ENCODE peak calls at places on chromosomes 11 and 22, in seven cellular contexts. D is BE2C, L is PC-3, R is heart right ventricle, K is progenitor cell of endocrine pancreas, J is BJ, G is RWPE1. I is an unnamed sample.
A peak's percentile ranks its signal among the peaks of the same experiment; 100 is the strongest.

GRCh38 chr11:87213444-87213843 is 175.7 kb downstream of the TMEM135 start:
- DNase-seq in D (no peak), L (no peak), R (no peak), K (no peak), J (no peak), G (no peak), I (no peak)

GRCh38 chr22:44793506-44794225 is 41.3 kb downstream of the ARHGAP8 start:
- DNase-seq in D (no peak), L (no peak), R (no peak), K (no peak), J (no peak), G (no peak), I (no peak)

GRCh38 chr22:25630446-25630845 is 66.0 kb downstream of the GRK3 start:
- DNase-seq in D (no peak), L (no peak), R (no peak), K (no peak), J (peak; percentile 1), G (no peak), I (no peak)

GRCh38 chr11:76147106-76147735 is 59.1 kb downstream of the WNT11 start:
- DNase-seq in D (no peak), L (no peak), R (no peak), K (no peak), J (no peak), G (no peak), I (no peak)

GRCh38 chr22:29202231-29203192 is 3.2 kb upstream of the EMID1 start:
- DNase-seq in D (peak; percentile 38), L (peak; percentile 31), R (peak; percentile 70), K (no peak), J (no peak), G (no peak), I (no peak)

GRCh38 chr11:72305077-72305476 is 61.1 kb upstream of the PHOX2A start:
- DNase-seq in D (no peak), L (no peak), R (no peak), K (no peak), J (no peak), G (no peak), I (no peak)

GRCh38 chr22:35740616-35741015 is 22.9 kb downstream of the APOL5 start:
- DNase-seq in D (no peak), L (no peak), R (no peak), K (no peak), J (no peak), G (no peak), I (no peak)

GRCh38 chr22:33492210-33492651 is 428.0 kb downstream of the LARGE1 start:
- DNase-seq in D (no peak), L (no peak), R (no peak), K (no peak), J (no peak), G (no peak), I (no peak)

GRCh38 chr22:23497016-23497885 is 82.8 kb downstream of the IGLL1 start:
- DNase-seq in D (no peak), L (no peak), R (no peak), K (no peak), J (no peak), G (no peak), I (peak; percentile 20)

GRCh38 chr11:94728541-94728940 is 39.6 kb upstream of the AMOTL1 start:
- DNase-seq in D (no peak), L (peak; percentile 84), R (no peak), K (no peak), J (no peak), G (no peak), I (no peak)

GRCh38 chr11:65160643-65161042 is 9.4 kb upstream of the SPDYC start:
- DNase-seq in D (no peak), L (no peak), R (no peak), K (no peak), J (no peak), G (no peak), I (no peak)

GRCh38 chr11:48107188-48107704 is 109.4 kb upstream of the OR4B1 start:
- DNase-seq in D (no peak), L (peak; percentile 66), R (no peak), K (no peak), J (no peak), G (no peak), I (no peak)

GRCh38 chr22:37784829-37785495 is 22.8 kb upstream of the GCAT start:
- DNase-seq in D (no peak), L (peak; percentile 66), R (no peak), K (no peak), J (no peak), G (no peak), I (no peak)

GRCh38 chr22:37775785-37776638 is 31.7 kb upstream of the GCAT start:
- DNase-seq in D (no peak), L (peak; percentile 77), R (no peak), K (no peak), J (peak; percentile 44), G (peak; percentile 60), I (no peak)

GRCh38 chr11:131912127-131912526 is 541.7 kb downstream of the NTM start:
- DNase-seq in D (no peak), L (no peak), R (no peak), K (no peak), J (no peak), G (no peak), I (no peak)

GRCh38 chr11:102287963-102288744 is 29.1 kb upstream of the BIRC3 start:
- DNase-seq in D (peak; percentile 59), L (peak; percentile 96), R (no peak), K (no peak), J (no peak), G (peak; percentile 68), I (no peak)
- TF ChIP-seq CTCF in D (peak; percentile 80), L (peak; percentile 93), R (peak; percentile 85), K (peak; percentile 79), J (peak; percentile 68), G (peak; percentile 75), I (peak; percentile 80)

DNA sequence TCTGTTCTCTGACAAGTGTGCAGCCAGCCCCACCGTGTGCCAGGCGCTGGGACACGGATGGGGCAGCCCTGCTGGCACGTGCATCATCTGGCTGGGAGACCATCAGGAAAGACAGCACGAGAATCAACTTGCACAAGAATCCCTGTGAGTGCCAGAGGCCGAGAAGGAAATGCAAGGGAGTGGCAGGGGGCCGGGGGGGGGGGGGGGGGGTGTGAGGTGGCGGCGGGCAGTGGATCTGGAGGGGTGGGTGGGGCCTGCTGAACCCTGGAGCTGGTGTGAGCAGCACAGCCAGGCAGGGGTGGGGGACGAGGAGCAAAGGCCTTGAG is 14.0 kb upstream of the FLRT1 start:
- DNase-seq in D (no peak), L (no peak), R (no peak), K (no peak), J (no peak), G (peak; percentile 50), I (no peak)
- TF ChIP-seq CTCF in D (no peak), L (no peak), R (peak; percentile 15), K (no peak), J (no peak), G (no peak), I (no peak)

GRCh38 chr22:46473021-46473779 is 64.2 kb downstream of the CELSR1 start:
- DNase-seq in D (no peak), L (no peak), R (no peak), K (no peak), J (no peak), G (no peak), I (no peak)

GRCh38 chr22:46471901-46472721 is 65.3 kb downstream of the CELSR1 start:
- DNase-seq in D (no peak), L (no peak), R (no peak), K (no peak), J (no peak), G (no peak), I (no peak)

GRCh38 chr22:46473896-46474557 is 63.4 kb downstream of the CELSR1 start:
- DNase-seq in D (no peak), L (no peak), R (no peak), K (no peak), J (no peak), G (no peak), I (no peak)

GRCh38 chr22:46469701-46470100 is 67.7 kb downstream of the CELSR1 start:
- DNase-seq in D (no peak), L (peak; percentile 27), R (no peak), K (no peak), J (no peak), G (no peak), I (no peak)

DNA sequence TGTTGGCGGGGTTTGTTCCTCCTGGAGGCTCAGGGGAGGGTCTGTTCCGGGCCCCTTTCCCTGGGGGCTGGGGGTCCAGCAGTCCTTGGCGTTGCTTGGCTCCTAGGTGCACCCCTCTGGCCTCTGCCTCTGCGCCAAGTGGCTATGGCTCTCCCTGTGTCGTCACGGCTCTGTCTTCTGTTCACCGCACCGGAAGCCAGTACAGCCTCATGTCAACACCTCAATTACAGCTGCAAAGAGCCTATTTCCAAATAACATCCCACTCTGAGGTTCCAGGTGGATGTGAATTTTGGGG is 64.8 kb downstream of the CELSR1 start:
- DNase-seq in D (no peak), L (no peak), R (no peak), K (no peak), J (no peak), G (no peak), I (no peak)
- TF ChIP-seq CTCF in D (no peak), L (no peak), R (no peak), K (no peak), J (no peak), G (no peak), I (no peak)

DNA sequence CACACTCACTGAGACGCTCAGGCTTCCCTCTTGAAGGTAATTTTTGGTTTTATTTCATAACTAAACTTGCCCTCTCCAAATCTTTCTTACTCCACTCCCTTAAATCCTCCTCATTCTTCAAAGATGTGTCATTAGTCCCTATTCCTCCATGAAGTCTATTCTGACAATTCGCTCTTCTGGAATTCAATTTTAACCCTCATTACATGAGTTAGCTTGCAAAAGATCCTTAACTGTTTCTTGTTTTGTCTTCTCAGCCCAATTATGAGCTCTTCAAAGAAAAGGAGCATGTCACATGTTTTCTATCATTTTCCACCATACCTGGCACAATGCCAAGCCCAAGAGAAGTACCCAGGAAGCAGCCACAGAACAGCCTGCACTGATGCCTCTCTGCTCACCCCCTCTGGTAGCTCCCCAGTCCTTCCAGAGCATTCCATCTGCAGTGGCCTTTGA is 13.0 kb downstream of the GALNT18 start:
- DNase-seq in D (no peak), L (peak; percentile 77), R (no peak), K (no peak), J (peak; percentile 28), G (peak; percentile 62), I (no peak)
- TF ChIP-seq CTCF in D (no peak), L (no peak), R (no peak), K (no peak), J (no peak), G (no peak), I (no peak)

DNA sequence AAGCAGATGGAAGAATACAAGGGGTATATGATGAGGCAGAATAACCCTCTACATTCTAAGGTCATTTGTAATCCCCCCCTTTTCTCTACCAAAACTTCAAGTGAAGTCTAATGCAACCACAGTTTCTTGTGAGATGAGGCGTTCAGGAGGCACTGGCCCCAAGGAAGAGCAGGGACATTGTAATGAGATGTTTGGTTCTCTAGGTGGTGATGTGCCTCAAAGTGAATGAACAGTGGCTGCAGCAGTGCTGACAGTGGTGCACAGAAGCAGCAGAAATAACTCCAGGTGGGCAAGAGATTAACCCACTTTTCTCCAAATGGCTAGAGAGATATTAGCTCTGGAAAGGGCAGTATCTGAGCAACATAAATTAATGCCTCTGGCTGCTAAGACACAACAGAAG is 33.8 kb downstream of the PDGFD start:
- DNase-seq in D (no peak), L (no peak), R (no peak), K (no peak), J (no peak), G (no peak), I (no peak)
- TF ChIP-seq CTCF in D (peak; percentile 5), L (no peak), R (no peak), K (no peak), J (no peak), G (no peak), I (no peak)

I was measured in mesothelial cell of epicardium.